ENCODE peak calls at places on chromosome 11, in ten cellular contexts. L is esophagus squamous epithelium; U is activated naive CD8-positive, alpha-beta T cell treated with anti-CD3 and anti-CD28 coated beads, Interleukin-2, amount 50 U/mL, for 24 hours; Q is pons; V is Daoy; A is H54; N is stimulated activated CD4-positive, alpha-beta T cell treated with anti-CD3 and anti-CD28 coated beads, TNF-alpha, amount 100 ng/mL, for 1 hour; O is AG09309; M is colonic mucosa; Y is DMS 273 treated with DMSO at 0.1 percent for 48 hours. W is an unnamed sample.

GRCh38 chr11:64712430-64713030 is 10.5 kb downstream of the NRXN2 start:
- DNase-seq in L (no peak), U (no peak), Q (no peak), V (no peak), A (no peak), N (no peak), O (no peak), M (no peak), Y (no peak), W (no peak)

GRCh38 chr11:85947431-85948272 is 92.5 kb downstream of the CCDC83 start:
- DNase-seq in L (no peak), U (peak), Q (peak), V (peak), A (peak), N (no peak), O (peak), M (no peak), Y (no peak), W (peak)

GRCh38 chr11:93567406-93567819 is 24.2 kb upstream of the SMCO4 start:
- DNase-seq in L (no peak), U (no peak), Q (peak), V (peak), A (peak), N (no peak), O (no peak), M (peak), Y (no peak), W (no peak)

GRCh38 chr11:123431619-123432018 is 1.6 kb downstream of the GRAMD1B start:
- DNase-seq in L (no peak), U (no peak), Q (no peak), V (no peak), A (no peak), N (no peak), O (no peak), M (no peak), Y (no peak), W (no peak)

GRCh38 chr11:130215531-130216220 is 56.1 kb downstream of the ST14 start:
- DNase-seq in L (no peak), U (no peak), Q (no peak), V (no peak), A (no peak), N (no peak), O (no peak), M (no peak), Y (no peak), W (no peak)

GRCh38 chr11:33701302-33701701 is 676 bp upstream of the C11orf91 start:
- DNase-seq in L (no peak), U (no peak), Q (no peak), V (peak), A (no peak), N (no peak), O (no peak), M (no peak), Y (no peak), W (peak)

GRCh38 chr11:1053121-1053901 is 16.8 kb upstream of the MUC6 start:
- DNase-seq in L (no peak), U (no peak), Q (no peak), V (peak), A (no peak), N (no peak), O (no peak), M (peak), Y (no peak), W (no peak)

GRCh38 chr11:18264035-18264434 is 2.0 kb upstream of the SAA1 start:
- DNase-seq in L (no peak), U (no peak), Q (no peak), V (no peak), A (no peak), N (no peak), O (no peak), M (no peak), Y (no peak), W (no peak)

GRCh38 chr11:65967329-65967934 is 5.9 kb downstream of the SART1 start:
- DNase-seq in L (no peak), U (no peak), Q (no peak), V (no peak), A (no peak), N (no peak), O (no peak), M (no peak), Y (no peak), W (no peak)

GRCh38 chr11:112470355-112470754 is 209.7 kb upstream of the PLET1 start:
- DNase-seq in L (no peak), U (no peak), Q (no peak), V (peak), A (no peak), N (no peak), O (no peak), M (no peak), Y (no peak), W (peak)

GRCh38 chr11:128716661-128717210 is 22.9 kb downstream of the FLI1 start:
- DNase-seq in L (no peak), U (peak), Q (no peak), V (peak), A (no peak), N (no peak), O (no peak), M (no peak), Y (no peak), W (peak)

W was measured in RCC 7860.